ENCODE peak calls at places on chromosomes 4 and X, in six cellular contexts. X is dorsolateral prefrontal cortex; S is activated naive CD4-positive, alpha-beta T cell; Y is A549; L is stimulated activated CD4-positive, alpha-beta T cell treated with anti-CD3 and anti-CD28 coated beads, Interleukin-2, amount 100 ng/mL, for 48 hours; F is left ventricle myocardium superior. N is an unnamed sample.

GRCh38 chr4:127781303-127782024 is 658 bp upstream of the HSPA4L start:
- DNase-seq in Y (peak), F (peak), X (no peak), L (no peak), S (no peak), N (peak)

GRCh38 chrX:109134777-109135176 is 347.1 kb downstream of the GUCY2F start:
- DNase-seq in S (no peak), F (no peak), Y (no peak), L (no peak), X (no peak), N (no peak)

GRCh38 chr4:86132459-86132858 is 227.4 kb downstream of the MAPK10 start:
- DNase-seq in F (no peak), S (no peak), Y (no peak), X (no peak), L (no peak), N (no peak)

GRCh38 chr4:38078590-38079381 is 118.6 kb downstream of the PTTG2 start:
- DNase-seq in L (no peak), X (no peak), S (no peak), F (no peak), Y (no peak), N (no peak)

GRCh38 chrX:9677098-9677739 is 88.4 kb downstream of the GPR143 start:
- DNase-seq in S (no peak), L (no peak), Y (no peak), F (no peak), X (no peak), N (no peak)

GRCh38 chrX:55008571-55009358 is 8.6 kb downstream of the APEX2 start:
- DNase-seq in L (no peak), Y (no peak), X (peak), S (no peak), F (peak), N (no peak)

GRCh38 chrX:110108381-110108796 is 105.5 kb downstream of the TMEM164 start:
- DNase-seq in Y (no peak), L (no peak), X (no peak), S (no peak), F (no peak), N (no peak)

GRCh38 chrX:155266446-155266845 is 2.2 kb upstream of the RAB39B start:
- DNase-seq in X (no peak), S (no peak), Y (no peak), L (no peak), F (no peak), N (no peak)

GRCh38 chr4:10832989-10833635 is 148.5 kb upstream of the CLNK start:
- DNase-seq in S (no peak), X (no peak), F (no peak), L (no peak), Y (no peak), N (no peak)

GRCh38 chr4:10115657-10116624 is 658 bp downstream of the WDR1 start:
- DNase-seq in X (no peak), L (peak), F (peak), S (peak), Y (peak), N (no peak)

GRCh38 chrX:129679856-129680255 is 25.1 kb upstream of the APLN start:
- DNase-seq in Y (no peak), S (no peak), L (no peak), X (no peak), F (no peak), N (no peak)

GRCh38 chr4:10085386-10085785 is 31.2 kb downstream of the WDR1 start:
- DNase-seq in S (no peak), X (peak), F (peak), L (no peak), Y (no peak), N (peak)

GRCh38 chr4:23484689-23485088 is 405.2 kb downstream of the PPARGC1A start:
- DNase-seq in X (no peak), L (no peak), S (no peak), Y (no peak), F (no peak), N (no peak)

GRCh38 chr4:7594013-7594412 is 159.3 kb upstream of the PSAPL1 start:
- DNase-seq in X (no peak), S (no peak), Y (no peak), F (no peak), L (no peak), N (no peak)

GRCh38 chr4:179325181-179325580 is 1882.9 kb upstream of the AGA start:
- DNase-seq in Y (no peak), S (no peak), X (no peak), L (no peak), F (no peak), N (no peak)

GRCh38 chr4:8871417-8872401 is at the start of gene HMX1:
- DNase-seq in X (no peak), S (no peak), Y (peak), L (no peak), F (peak), N (no peak)

GRCh38 chrX:12042615-12043014 is 95.7 kb upstream of the FRMPD4 start:
- DNase-seq in L (no peak), X (no peak), S (no peak), F (no peak), Y (no peak), N (no peak)

GRCh38 chr4:100165809-100166208 is 24.5 kb downstream of the DDIT4L start:
- DNase-seq in F (no peak), X (no peak), Y (no peak), L (no peak), S (no peak), N (no peak)

GRCh38 chr4:153728660-153729059 is 31.2 kb downstream of the RNF175 start:
- DNase-seq in L (no peak), F (no peak), X (no peak), S (no peak), Y (no peak), N (no peak)

GRCh38 chr4:63505714-63506460 is 903.4 kb downstream of the TECRL start:
- DNase-seq in X (no peak), L (no peak), F (no peak), S (no peak), Y (no peak), N (no peak)

GRCh38 chr4:4950891-4951290 is 68.4 kb downstream of the CYTL1 start:
- DNase-seq in Y (no peak), F (no peak), S (no peak), L (no peak), X (no peak), N (no peak)

GRCh38 chrX:41452972-41453371 is 5.8 kb downstream of the NYX start:
- DNase-seq in Y (no peak), L (no peak), X (no peak), S (no peak), F (no peak), N (no peak)

GRCh38 chr4:110970642-110971041 is 347.8 kb upstream of the PITX2 start:
- DNase-seq in S (no peak), X (no peak), Y (peak), L (no peak), F (no peak), N (no peak)

GRCh38 chrX:38819163-38819562 is 17.9 kb downstream of the MID1IP1 start:
- DNase-seq in X (no peak), L (no peak), S (no peak), F (no peak), Y (no peak), N (no peak)

GRCh38 chr4:18162453-18162852 is 140.9 kb upstream of the LCORL start:
- DNase-seq in L (no peak), S (no peak), X (no peak), F (no peak), Y (no peak), N (no peak)

GRCh38 chrX:29604381-29604780 is 611.0 kb upstream of the MAGEB2 start:
- DNase-seq in X (no peak), L (no peak), F (no peak), Y (no peak), S (no peak), N (no peak)

GRCh38 chrX:41481264-41482109 is 34.3 kb downstream of the NYX start:
- DNase-seq in S (no peak), L (peak), Y (peak), F (no peak), X (no peak), N (no peak)

GRCh38 chr4:112031712-112032328 is 113.4 kb upstream of the FAM241A start:
- DNase-seq in X (no peak), Y (peak), F (no peak), S (no peak), L (no peak), N (no peak)

GRCh38 chr4:87313756-87314155 is 8.9 kb downstream of the HSD17B13 start:
- DNase-seq in X (no peak), S (no peak), L (no peak), Y (no peak), F (no peak), N (no peak)

GRCh38 chr4:87525636-87526035 is 3.5 kb downstream of the SPARCL1 start:
- DNase-seq in S (no peak), X (no peak), L (no peak), F (no peak), Y (no peak), N (no peak)

GRCh38 chr4:4217123-4217522 is 9.6 kb downstream of the OTOP1 start:
- DNase-seq in L (no peak), F (no peak), S (no peak), X (no peak), Y (no peak), N (no peak)

GRCh38 chr4:101791189-101791572 is 651 bp downstream of the BANK1 start:
- DNase-seq in F (no peak), S (no peak), L (no peak), Y (peak), X (no peak), N (no peak)

GRCh38 chr4:189445613-189446012 is 495.1 kb upstream of the FRG1 start:
- DNase-seq in Y (no peak), S (no peak), X (no peak), L (no peak), F (no peak), N (no peak)

GRCh38 chr4:70667710-70668535 is 1.6 kb upstream of the JCHAIN start:
- DNase-seq in X (no peak), L (no peak), F (no peak), Y (no peak), S (no peak), N (no peak)

GRCh38 chr4:78343682-78344081 is 207.9 kb upstream of the ANXA3 start:
- DNase-seq in X (no peak), L (no peak), S (no peak), Y (no peak), F (no peak), N (no peak)

GRCh38 chr4:119728692-119729593 is 100.3 kb upstream of the PDE5A start:
- DNase-seq in F (no peak), L (no peak), S (no peak), X (no peak), Y (no peak), N (no peak)